ENCODE peak calls at places on chromosomes 13 and 19, in eight cellular contexts. R is lower leg skin, B is uterus, X is A549, U is breast epithelium, Y is right lobe of liver, V is heart left ventricle, C is stomach. I is an unnamed sample.

GRCh38 chr13:103640617-103641016 is 574.4 kb upstream of the SLC10A2 start:
- DNase-seq in U (no peak), X (no peak), V (no peak), B (no peak), R (no peak), Y (no peak), C (no peak), I (no peak)

GRCh38 chr19:38006361-38007045 is 99.5 kb downstream of the SIPA1L3 start:
- DNase-seq in R (no peak), B (no peak), X (no peak), U (no peak), Y (no peak), C (no peak), V (no peak), I (no peak)

GRCh38 chr19:49119411-49120324 is at the start of gene PPFIA3:
- DNase-seq in R (no peak), Y (peak; percentile 78), B (no peak), U (peak; percentile 72), V (peak; percentile 76), C (peak; percentile 77), X (peak; percentile 62), I (peak; percentile 57)

GRCh38 chr19:56170261-56170660 is 5.5 kb upstream of the GALP start:
- DNase-seq in R (no peak), V (peak; percentile 35), B (no peak), C (no peak), Y (no peak), X (peak; percentile 73), U (no peak), I (peak; percentile 99)

GRCh38 chr13:65260938-65261880 is 1968.9 kb downstream of the PCDH9 start:
- DNase-seq in X (no peak), B (no peak), Y (no peak), C (no peak), U (no peak), R (no peak), V (no peak), I (no peak)

GRCh38 chr13:73259061-73259908 is 200.5 kb downstream of the KLF5 start:
- DNase-seq in C (no peak), X (no peak), R (no peak), U (no peak), Y (no peak), V (no peak), B (peak; percentile 48), I (no peak)

GRCh38 chr13:79392882-79393563 is 13.0 kb downstream of the RBM26 start:
- DNase-seq in B (no peak), X (no peak), V (no peak), C (no peak), R (no peak), U (no peak), Y (no peak), I (no peak)

GRCh38 chr19:16367269-16367683 is 42.6 kb downstream of the KLF2 start:
- DNase-seq in X (no peak), R (no peak), Y (no peak), U (no peak), V (no peak), C (no peak), B (no peak), I (no peak)

GRCh38 chr19:49930483-49931011 is 1.2 kb upstream of the NUP62 start:
- DNase-seq in Y (peak; percentile 68), C (no peak), V (peak; percentile 53), U (no peak), X (peak; percentile 50), B (peak; percentile 57), R (no peak), I (peak; percentile 66)

GRCh38 chr19:45643024-45643926 is 4.1 kb upstream of the EML2 start:
- DNase-seq in B (peak; percentile 68), R (peak; percentile 73), Y (peak; percentile 86), X (peak; percentile 91), U (peak; percentile 83), V (peak; percentile 85), C (peak; percentile 88), I (peak; percentile 76)

GRCh38 chr19:45640849-45641273 is 1.7 kb upstream of the EML2 start:
- DNase-seq in X (no peak), V (no peak), R (peak; percentile 32), B (no peak), C (peak; percentile 50), U (no peak), Y (no peak), I (no peak)

GRCh38 chr19:45638930-45639729 is at the start of gene EML2:
- DNase-seq in X (peak; percentile 49), V (peak; percentile 54), C (peak; percentile 71), B (no peak), R (peak; percentile 32), U (peak; percentile 57), Y (peak; percentile 68), I (no peak)

GRCh38 chr19:45643927-45644771 is 5.0 kb upstream of the EML2 start:
- DNase-seq in C (no peak), U (no peak), Y (no peak), V (no peak), R (no peak), B (no peak), X (no peak), I (no peak)

DNA sequence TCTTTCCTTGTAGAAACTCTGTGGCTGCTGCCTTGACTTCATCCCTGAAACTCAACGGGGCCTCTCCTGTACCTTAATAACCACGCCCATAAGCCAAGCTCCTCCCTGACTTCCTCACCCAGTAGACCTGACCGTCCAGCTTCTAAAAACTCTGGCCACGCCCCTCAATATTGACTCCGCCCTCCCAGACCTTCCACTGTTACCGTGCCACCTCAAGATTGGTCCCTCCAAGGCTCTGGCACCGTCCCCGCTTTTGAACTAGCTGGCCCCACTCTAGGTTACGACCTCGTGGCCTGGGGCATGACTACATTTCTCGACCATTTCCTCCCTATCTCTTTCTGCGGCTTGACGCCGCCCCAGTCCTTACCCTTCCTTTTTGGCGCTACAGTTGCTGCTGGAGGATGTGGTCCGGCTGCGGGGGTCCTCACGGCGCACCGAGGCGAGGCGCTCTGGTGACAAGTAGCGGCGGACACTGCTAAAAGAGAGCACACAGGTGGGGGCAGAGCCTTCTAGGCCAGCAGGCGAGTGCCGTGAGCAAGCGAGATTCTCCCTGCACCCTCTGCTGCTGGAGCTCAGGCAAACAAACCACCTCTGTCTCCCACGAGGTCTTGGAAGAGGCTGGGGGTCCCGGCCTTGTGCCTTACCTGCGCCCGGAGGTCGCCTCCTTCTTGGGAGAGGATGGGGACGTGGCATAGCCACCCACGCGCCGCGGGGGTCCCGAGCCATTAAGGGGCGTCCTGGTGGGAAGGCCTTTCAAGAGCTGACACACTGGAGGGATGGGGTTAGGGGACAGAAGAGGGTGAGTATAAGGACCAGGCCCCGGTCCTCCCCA is 2.3 kb upstream of the EML2 start:
- DNase-seq in B (peak; percentile 72), X (peak; percentile 98), Y (peak; percentile 83), R (peak; percentile 91), C (peak; percentile 95), U (peak; percentile 87), V (peak; percentile 78), I (peak; percentile 83)
- TF ChIP-seq POLR2A in B (no peak), X (no peak), Y (no peak), R (no peak), C (no peak), U (no peak), V (no peak), I (no peak)

GRCh38 chr13:27171244-27171829 is at the start of gene USP12:
- DNase-seq in U (peak; percentile 53), X (no peak), C (no peak), R (no peak), Y (peak; percentile 60), V (no peak), B (peak; percentile 44), I (no peak)

GRCh38 chr13:27171830-27172494 is 351 bp upstream of the USP12 start:
- DNase-seq in X (peak; percentile 85), R (peak; percentile 86), U (peak; percentile 87), Y (peak; percentile 97), V (peak; percentile 93), B (peak; percentile 86), C (peak; percentile 95), I (peak; percentile 74)

GRCh38 chr13:27170221-27170520 is 1.4 kb downstream of the USP12 start:
- DNase-seq in V (no peak), B (no peak), Y (no peak), R (no peak), X (no peak), C (no peak), U (no peak), I (no peak)

GRCh38 chr13:27168870-27169525 is 2.6 kb downstream of the USP12 start:
- DNase-seq in Y (no peak), X (no peak), B (no peak), U (no peak), C (no peak), R (no peak), V (no peak), I (no peak)

DNA sequence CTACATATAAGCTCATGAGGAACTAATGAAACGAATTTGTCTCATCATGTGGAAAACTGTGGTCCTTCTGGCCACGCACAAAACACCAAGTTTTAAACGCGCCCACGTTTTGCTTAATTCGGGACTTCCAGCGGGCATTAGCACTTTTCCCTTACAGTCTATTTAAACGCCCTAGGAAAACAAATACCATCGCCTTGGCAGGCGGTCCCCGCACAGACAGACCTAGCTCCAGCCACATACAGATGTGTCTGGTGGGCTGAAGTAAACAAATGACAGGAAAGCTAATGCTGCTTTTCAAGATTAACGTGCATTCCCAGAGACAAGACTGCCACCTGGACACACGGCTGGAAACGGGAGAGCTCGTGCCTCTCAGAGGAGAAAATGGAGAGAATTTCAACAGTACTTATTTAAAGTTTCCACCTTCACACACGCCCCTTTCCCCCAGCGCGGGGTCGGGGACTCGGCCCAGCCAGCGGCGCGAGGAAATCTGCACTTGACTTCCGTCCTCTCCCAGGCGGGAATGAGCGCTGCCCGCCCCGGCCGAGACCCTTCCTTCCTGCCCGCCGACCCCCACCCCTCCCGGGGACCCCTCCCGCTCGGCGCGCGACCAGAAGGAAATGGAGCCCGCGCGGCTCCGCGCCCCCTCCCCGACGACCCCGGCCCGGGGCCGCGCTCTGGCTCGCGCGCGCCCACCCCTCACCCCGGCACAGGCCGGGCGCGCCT is 929 bp downstream of the USP12 start:
- DNase-seq in V (peak; percentile 54), U (no peak), C (peak; percentile 34), B (peak; percentile 31), Y (peak; percentile 69), X (peak; percentile 39), R (no peak), I (no peak)
- TF ChIP-seq POLR2A in V (no peak), U (no peak), C (no peak), B (no peak), Y (no peak), X (no peak), R (no peak), I (no peak)

GRCh38 chr19:47107201-47107952 is 6.2 kb downstream of the ZC3H4 start:
- DNase-seq in C (peak; percentile 32), B (no peak), V (no peak), U (no peak), X (no peak), R (no peak), Y (no peak), I (no peak)
- TF ChIP-seq POLR2A in C (no peak), B (no peak), V (no peak), U (no peak), X (no peak), R (no peak), Y (peak; percentile 35), I (no peak)

DNA sequence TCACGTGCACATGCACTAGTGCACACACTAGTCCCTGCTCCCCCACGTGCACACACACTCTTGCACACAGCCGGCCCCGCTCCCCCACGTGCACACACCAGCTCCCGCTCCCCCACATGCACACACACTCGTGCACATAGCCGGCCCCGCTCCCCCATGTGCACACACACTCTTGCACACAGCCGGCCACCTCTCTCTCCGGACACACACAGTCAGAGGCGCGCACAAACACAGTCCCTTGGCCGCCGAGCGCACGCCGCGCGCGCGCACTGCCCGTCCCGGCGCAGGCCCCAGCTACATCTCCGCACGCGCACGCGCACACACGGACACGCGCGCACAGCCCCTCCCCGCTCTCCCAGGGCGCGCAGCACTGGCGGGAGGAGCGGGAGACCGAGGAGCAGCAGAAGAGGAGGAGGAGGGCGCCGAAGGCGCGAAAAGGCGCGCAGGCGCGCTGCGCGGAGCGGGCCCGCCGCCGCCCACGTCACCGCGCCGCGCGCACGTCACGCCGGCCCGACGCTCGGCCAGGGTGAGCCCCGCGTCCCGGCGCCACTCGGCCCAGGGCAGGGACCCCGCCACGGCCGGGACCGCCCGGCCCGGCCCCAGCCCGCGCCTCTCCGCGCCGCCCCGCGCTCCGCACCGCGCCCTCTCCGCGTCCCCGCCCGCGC is at the start of gene TFDP1:
- DNase-seq in V (peak; percentile 79), Y (peak; percentile 87), X (peak; percentile 89), U (peak; percentile 65), C (peak; percentile 78), B (no peak), R (no peak), I (peak; percentile 100)
- TF ChIP-seq POLR2A in V (no peak), Y (peak; percentile 32), X (peak; percentile 84), U (no peak), C (no peak), B (no peak), R (no peak), I (peak; percentile 74)